ENCODE peak calls at places on chromosome 17, in five cellular contexts. C, B, Z, F and S are unnamed samples.
A peak's percentile ranks its signal among the peaks of the same experiment; 100 is the strongest.

GRCh38 chr17:13575922-13576419 is 25.8 kb downstream of the HS3ST3A1 start:
- DNase-seq in C (no peak), B (no peak), Z (no peak), F (no peak), S (no peak)

GRCh38 chr17:77842148-77842905 is 116.2 kb upstream of the TNRC6C start:
- DNase-seq in C (no peak), B (no peak), Z (peak; percentile 41), F (peak; percentile 29), S (no peak)

GRCh38 chr17:5715478-5715877 is 131.2 kb upstream of the NLRP1 start:
- DNase-seq in C (peak; percentile 47), B (no peak), Z (no peak), F (no peak), S (no peak)

GRCh38 chr17:73902416-73903181 is 258.4 kb upstream of the SDK2 start:
- DNase-seq in C (no peak), B (no peak), Z (no peak), F (no peak), S (no peak)

GRCh38 chr17:69223809-69224208 is 4.8 kb downstream of the ABCA10 start:
- DNase-seq in C (no peak), B (no peak), Z (no peak), F (no peak), S (no peak)

GRCh38 chr17:52147872-52148271 is 10.6 kb downstream of the CA10 start:
- DNase-seq in C (no peak), B (no peak), Z (no peak), F (no peak), S (no peak)

GRCh38 chr17:73091770-73092517 is 544 bp downstream of the SLC39A11 start:
- DNase-seq in C (no peak), B (peak; percentile 33), Z (peak; percentile 76), F (peak; percentile 35), S (no peak)

GRCh38 chr17:38357488-38358123 is 6.0 kb downstream of the SOCS7 start:
- DNase-seq in C (no peak), B (no peak), Z (no peak), F (no peak), S (no peak)

GRCh38 chr17:46184696-46185095 is 8.5 kb downstream of the KANSL1 start:
- DNase-seq in C (no peak), B (no peak), Z (no peak), F (no peak), S (no peak)

GRCh38 chr17:79320331-79320730 is 245.7 kb downstream of the ENGASE start:
- DNase-seq in C (no peak), B (no peak), Z (no peak), F (no peak), S (no peak)

GRCh38 chr17:17412331-17412730 is 64.5 kb upstream of the MED9 start:
- DNase-seq in C (no peak), B (no peak), Z (no peak), F (no peak), S (no peak)

GRCh38 chr17:19940722-19941464 is 36.7 kb downstream of the AKAP10 start:
- DNase-seq in C (no peak), B (no peak), Z (no peak), F (no peak), S (no peak)

GRCh38 chr17:32609085-32609484 is 122.3 kb downstream of the CDK5R1 start:
- DNase-seq in C (no peak), B (peak; percentile 87), Z (peak; percentile 92), F (peak; percentile 46), S (peak; percentile 56)

GRCh38 chr17:32575865-32576264 is 89.1 kb downstream of the CDK5R1 start:
- DNase-seq in C (no peak), B (no peak), Z (no peak), F (no peak), S (no peak)

GRCh38 chr17:77745702-77746101 is 212.8 kb upstream of the TNRC6C start:
- DNase-seq in C (no peak), B (no peak), Z (no peak), F (no peak), S (no peak)

GRCh38 chr17:82021728-82022309 is 859 bp downstream of the CENPX start:
- DNase-seq in C (no peak), B (no peak), Z (no peak), F (peak; percentile 42), S (no peak)

GRCh38 chr17:18191967-18192366 is 8.3 kb downstream of the ALKBH5 start:
- DNase-seq in C (no peak), B (no peak), Z (no peak), F (no peak), S (no peak)

DNA sequence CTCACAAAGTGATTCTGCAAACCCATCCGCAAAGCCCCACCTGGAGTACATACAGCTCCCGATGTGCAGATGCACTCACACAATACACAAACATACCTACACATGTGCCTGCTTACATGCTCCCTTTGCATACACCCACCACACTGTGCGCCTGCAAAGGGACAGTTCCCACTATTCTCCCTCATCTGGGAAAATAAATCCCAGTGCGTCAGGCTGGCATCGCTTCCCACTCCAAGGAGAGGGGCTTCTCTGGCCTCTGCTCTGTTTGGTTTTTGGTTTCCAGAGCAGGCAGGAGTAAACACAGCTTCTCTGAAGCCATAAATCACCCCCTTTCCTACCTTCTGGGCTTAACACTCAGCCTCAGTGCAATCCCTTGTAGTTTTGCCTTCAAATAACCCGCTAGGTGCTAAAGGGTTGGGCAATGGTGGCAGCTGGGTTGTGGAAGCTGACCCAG is 14.7 kb downstream of the HOXB4 start:
- DNase-seq in C (no peak), B (no peak), Z (no peak), F (no peak), S (no peak)
- TF ChIP-seq POLR2A in C (no peak), B (no peak), Z (no peak), F (no peak), S (no peak)

DNA sequence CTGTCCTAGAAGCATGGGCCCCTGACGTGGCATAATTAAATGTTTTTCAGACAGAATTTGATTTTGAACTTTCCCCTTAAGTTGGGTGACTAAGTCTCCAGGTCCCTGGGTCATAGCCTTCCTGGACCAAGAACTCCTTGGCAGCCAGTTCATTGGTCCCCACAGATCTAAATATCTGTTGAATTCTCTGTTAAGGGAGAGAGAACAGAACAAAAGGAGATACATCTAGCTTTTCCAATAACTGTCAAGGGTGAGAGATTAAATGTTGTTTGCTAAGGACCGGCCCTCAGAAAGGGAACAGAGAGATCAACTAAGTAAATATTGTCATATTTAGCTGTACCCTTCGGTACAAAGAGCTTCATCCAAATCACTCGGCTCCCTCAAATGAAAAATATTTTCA is 78.2 kb upstream of the NOL11 start:
- DNase-seq in C (no peak), B (no peak), Z (no peak), F (no peak), S (no peak)
- H3K27ac ChIP-seq in C (peak overlapping the region; percentile 66), B (peak overlapping the region; percentile 30), Z (no peak overlapping the region), F (no peak overlapping the region), S (no peak overlapping the region)

DNA sequence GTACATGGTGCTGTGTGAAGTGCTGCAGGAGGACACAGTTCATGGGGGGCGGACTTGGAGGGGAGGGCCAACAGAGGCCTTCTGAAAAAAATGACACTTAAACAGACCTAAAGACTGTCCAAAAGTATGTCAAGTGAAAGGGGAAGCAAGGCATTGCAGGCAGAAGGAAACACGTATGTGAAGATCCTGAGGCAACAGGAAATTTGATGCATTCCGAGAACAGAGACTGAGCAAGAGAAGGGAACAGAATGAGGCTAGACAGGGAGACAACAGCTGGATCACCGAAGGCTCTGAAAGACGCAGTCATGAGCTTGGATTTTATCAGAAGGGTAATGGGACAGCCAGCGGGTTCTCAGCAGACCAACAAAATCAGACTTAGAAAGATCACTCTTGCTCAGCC is 1.1 kb downstream of the IFT20 start:
- DNase-seq in C (no peak), B (no peak), Z (no peak), F (no peak), S (no peak)
- TF ChIP-seq POLR2AphosphoS5 in C (no peak), B (no peak), Z (no peak), F (no peak), S (no peak)

GRCh38 chr17:58344047-58344790 is 7.8 kb downstream of the SUPT4H1 start:
- DNase-seq in C (no peak), B (peak; percentile 53), Z (peak; percentile 92), F (peak; percentile 70), S (no peak)
- TF ChIP-seq POLR2A in C (no peak), B (no peak), Z (peak; percentile 14), F (peak; percentile 13), S (no peak)

DNA sequence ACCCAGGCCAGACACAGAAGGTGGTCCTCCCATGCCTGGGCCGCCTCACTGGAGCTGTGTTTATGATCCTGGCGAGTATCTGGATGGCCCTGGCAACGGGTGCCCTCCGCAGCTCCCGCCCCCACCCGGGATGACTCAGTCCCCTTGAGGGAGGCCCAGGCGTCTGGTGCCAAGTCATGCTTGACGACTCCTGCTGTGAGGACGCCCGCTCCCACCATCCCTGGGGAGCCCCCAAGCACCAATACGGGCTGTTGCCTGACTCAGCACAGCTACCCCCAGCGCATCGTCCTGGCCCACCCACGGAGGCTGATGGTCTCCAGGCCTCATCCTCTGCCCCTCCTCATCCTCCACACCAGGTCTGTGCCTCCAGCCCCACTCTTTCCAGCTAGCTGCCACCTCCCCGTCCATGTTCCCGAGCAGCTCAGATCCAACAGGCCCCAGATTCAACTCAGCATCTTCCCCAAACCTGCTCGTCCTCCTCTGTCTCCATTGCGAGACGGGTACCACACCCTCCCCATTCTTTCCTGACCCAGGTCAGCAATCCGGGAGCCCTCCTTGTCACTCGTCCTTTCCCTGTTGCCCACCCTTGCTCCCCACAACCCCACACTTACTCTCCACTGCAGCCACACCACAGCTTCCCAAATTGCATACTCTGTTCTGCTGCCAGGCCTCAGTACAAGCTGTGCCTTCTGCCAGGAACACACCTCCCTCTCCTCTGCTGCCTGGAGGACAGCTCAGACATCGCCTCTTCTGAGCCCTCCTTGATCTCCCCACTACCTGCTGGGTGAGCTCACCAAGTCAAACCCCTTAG is 2.6 kb downstream of the CAMKK1 start:
- DNase-seq in C (no peak), B (peak; percentile 41), Z (no peak), F (peak; percentile 69), S (peak; percentile 67)
- H3K27ac ChIP-seq in C (peak overlapping the region; percentile 88), B (peak overlapping the region; percentile 83), Z (no peak overlapping the region), F (peak overlapping the region; percentile 92), S (peak overlapping the region; percentile 87)

GRCh38 chr17:57898487-57899311 is 48.9 kb upstream of the MRPS23 start:
- DNase-seq in C (no peak), B (peak; percentile 72), Z (no peak), F (peak; percentile 54), S (peak; percentile 65)
- TF ChIP-seq POLR2AphosphoS5 in C (peak; percentile 59), B (no peak), Z (no peak), F (no peak), S (no peak)